ENCODE peak calls at places on chromosomes 6 and 20, in four cellular contexts. P is germinal center, R is HT-29, F is ELR. N is an unnamed sample.

GRCh38 chr6:12047304-12047703 is 35.2 kb downstream of the HIVEP1 start:
- DNase-seq in P (peak), F (no peak), R (no peak), N (no peak)

GRCh38 chr6:52261229-52261628 is 16.9 kb upstream of the IL17F start:
- DNase-seq in R (no peak), F (peak), P (no peak), N (no peak)

GRCh38 chr20:56779452-56780143 is 150.5 kb downstream of the TFAP2C start:
- DNase-seq in P (no peak), F (no peak), R (no peak), N (no peak)

GRCh38 chr6:112979830-112980229 is 632.7 kb downstream of the RFPL4B start:
- DNase-seq in F (peak), P (no peak), R (peak), N (no peak)

GRCh38 chr20:3679749-3680700 is 1.8 kb downstream of the ADAM33 start:
- DNase-seq in P (no peak), R (no peak), F (peak), N (no peak)

GRCh38 chr6:37483502-37483901 is 16.2 kb downstream of the CCDC167 start:
- DNase-seq in R (no peak), P (no peak), F (no peak), N (no peak)

GRCh38 chr20:21808863-21809664 is 103.6 kb downstream of the PAX1 start:
- DNase-seq in P (peak), R (peak), F (no peak), N (no peak)

GRCh38 chr6:132683543-132683942 is 24.6 kb upstream of the TAAR1 start:
- DNase-seq in R (no peak), F (peak), P (no peak), N (peak)

GRCh38 chr6:3750324-3751018 is 1.0 kb downstream of the PXDC1 start:
- DNase-seq in R (peak), F (peak), P (peak), N (peak)

GRCh38 chr6:79296211-79296610 is 61.7 kb upstream of the HMGN3 start:
- DNase-seq in R (no peak), P (no peak), F (no peak), N (no peak)